ENCODE peak calls at places on chromosomes 7 and 10, in eight cellular contexts. One of them, this sample, is unnamed.

GRCh38 chr10:101718681-101719275 is 23.8 kb upstream of the FBXW4 start:
- DNase-seq in germinal center: no peak
- DNase-seq in cardiac muscle cell: peak
- DNase-seq in tibial artery: no peak
- DNase-seq in trophoblast cell: no peak
- DNase-seq in endothelial cell: no peak
- DNase-seq in M059J: no peak
- DNase-seq in EL: no peak
- DNase-seq in this sample: peak

GRCh38 chr7:99036531-99037175 is 107.3 kb downstream of the SMURF1 start:
- DNase-seq in cardiac muscle cell: peak
- DNase-seq in EL: peak
- DNase-seq in tibial artery: peak
- DNase-seq in M059J: peak
- DNase-seq in endothelial cell: peak
- DNase-seq in germinal center: no peak
- DNase-seq in trophoblast cell: no peak
- DNase-seq in this sample: peak

GRCh38 chr7:19971941-19972340 is 198.5 kb upstream of the TMEM196 start:
- DNase-seq in endothelial cell: no peak
- DNase-seq in EL: no peak
- DNase-seq in M059J: no peak
- DNase-seq in trophoblast cell: no peak
- DNase-seq in cardiac muscle cell: no peak
- DNase-seq in germinal center: no peak
- DNase-seq in tibial artery: no peak
- DNase-seq in this sample: no peak

GRCh38 chr7:85287126-85287825 is 100.4 kb upstream of the SEMA3D start:
- DNase-seq in trophoblast cell: peak
- DNase-seq in endothelial cell: no peak
- DNase-seq in EL: peak
- DNase-seq in germinal center: no peak
- DNase-seq in tibial artery: no peak
- DNase-seq in M059J: peak
- DNase-seq in cardiac muscle cell: no peak
- DNase-seq in this sample: peak

GRCh38 chr7:70710011-70710480 is 421.9 kb upstream of the GALNT17 start:
- DNase-seq in cardiac muscle cell: no peak
- DNase-seq in trophoblast cell: peak
- DNase-seq in germinal center: no peak
- DNase-seq in EL: peak
- DNase-seq in M059J: peak
- DNase-seq in endothelial cell: no peak
- DNase-seq in tibial artery: no peak
- DNase-seq in this sample: peak

GRCh38 chr7:17599733-17600685 is 301.6 kb downstream of the AHR start:
- DNase-seq in trophoblast cell: no peak
- DNase-seq in germinal center: no peak
- DNase-seq in cardiac muscle cell: no peak
- DNase-seq in endothelial cell: no peak
- DNase-seq in tibial artery: no peak
- DNase-seq in M059J: peak
- DNase-seq in EL: peak
- DNase-seq in this sample: peak

GRCh38 chr10:34260904-34261303 is 554.2 kb downstream of the PARD3 start:
- DNase-seq in germinal center: no peak
- DNase-seq in endothelial cell: no peak
- DNase-seq in EL: no peak
- DNase-seq in M059J: no peak
- DNase-seq in cardiac muscle cell: no peak
- DNase-seq in tibial artery: no peak
- DNase-seq in trophoblast cell: no peak
- DNase-seq in this sample: no peak

GRCh38 chr10:71260622-71261325 is 48.4 kb downstream of the UNC5B start:
- DNase-seq in tibial artery: no peak
- DNase-seq in trophoblast cell: no peak
- DNase-seq in germinal center: no peak
- DNase-seq in EL: peak
- DNase-seq in M059J: peak
- DNase-seq in endothelial cell: no peak
- DNase-seq in cardiac muscle cell: peak
- DNase-seq in this sample: peak

GRCh38 chr7:47577351-47577919 is 4.5 kb downstream of the TNS3 start:
- DNase-seq in M059J: no peak
- DNase-seq in EL: no peak
- DNase-seq in endothelial cell: no peak
- DNase-seq in tibial artery: no peak
- DNase-seq in trophoblast cell: no peak
- DNase-seq in cardiac muscle cell: no peak
- DNase-seq in germinal center: no peak
- DNase-seq in this sample: no peak

GRCh38 chr7:109136893-109137292 is 567.2 kb downstream of the DNAJB9 start:
- DNase-seq in cardiac muscle cell: no peak
- DNase-seq in EL: no peak
- DNase-seq in tibial artery: no peak
- DNase-seq in germinal center: no peak
- DNase-seq in M059J: no peak
- DNase-seq in endothelial cell: no peak
- DNase-seq in trophoblast cell: no peak
- DNase-seq in this sample: no peak

GRCh38 chr7:11212080-11212711 is 238.5 kb downstream of the PHF14 start:
- DNase-seq in trophoblast cell: peak
- DNase-seq in tibial artery: no peak
- DNase-seq in M059J: peak
- DNase-seq in cardiac muscle cell: peak
- DNase-seq in EL: peak
- DNase-seq in endothelial cell: peak
- DNase-seq in germinal center: peak
- DNase-seq in this sample: peak

GRCh38 chr7:100430450-100431285 is 1.0 kb downstream of the MEPCE start:
- DNase-seq in endothelial cell: no peak
- DNase-seq in tibial artery: peak
- DNase-seq in germinal center: no peak
- DNase-seq in cardiac muscle cell: peak
- DNase-seq in EL: peak
- DNase-seq in trophoblast cell: no peak
- DNase-seq in M059J: no peak
- DNase-seq in this sample: peak

GRCh38 chr7:37432240-37432917 is 16.3 kb downstream of the ELMO1 start:
- DNase-seq in cardiac muscle cell: no peak
- DNase-seq in trophoblast cell: no peak
- DNase-seq in M059J: no peak
- DNase-seq in EL: no peak
- DNase-seq in endothelial cell: no peak
- DNase-seq in tibial artery: no peak
- DNase-seq in germinal center: no peak
- DNase-seq in this sample: no peak

GRCh38 chr7:132838313-132838712 is 243.6 kb downstream of the CHCHD3 start:
- DNase-seq in endothelial cell: no peak
- DNase-seq in germinal center: no peak
- DNase-seq in EL: no peak
- DNase-seq in M059J: no peak
- DNase-seq in cardiac muscle cell: no peak
- DNase-seq in tibial artery: no peak
- DNase-seq in trophoblast cell: no peak
- DNase-seq in this sample: no peak

GRCh38 chr7:104153287-104153686 is 54.5 kb downstream of the ORC5 start:
- DNase-seq in endothelial cell: no peak
- DNase-seq in tibial artery: no peak
- DNase-seq in germinal center: no peak
- DNase-seq in M059J: no peak
- DNase-seq in EL: no peak
- DNase-seq in trophoblast cell: no peak
- DNase-seq in cardiac muscle cell: no peak
- DNase-seq in this sample: no peak

GRCh38 chr7:150937848-150938561 is 40.1 kb downstream of the KCNH2 start:
- DNase-seq in cardiac muscle cell: no peak
- DNase-seq in endothelial cell: no peak
- DNase-seq in EL: peak
- DNase-seq in tibial artery: no peak
- DNase-seq in M059J: peak
- DNase-seq in germinal center: no peak
- DNase-seq in trophoblast cell: no peak
- DNase-seq in this sample: peak

GRCh38 chr7:75966209-75966961 is 28.0 kb downstream of the TMEM120A start:
- DNase-seq in M059J: no peak
- DNase-seq in endothelial cell: no peak
- DNase-seq in germinal center: no peak
- DNase-seq in cardiac muscle cell: no peak
- DNase-seq in tibial artery: peak
- DNase-seq in trophoblast cell: peak
- DNase-seq in EL: no peak
- DNase-seq in this sample: no peak

GRCh38 chr10:42491001-42491592 is 147.3 kb downstream of the ZNF33B start:
- DNase-seq in tibial artery: no peak
- DNase-seq in cardiac muscle cell: no peak
- DNase-seq in germinal center: no peak
- DNase-seq in EL: peak
- DNase-seq in endothelial cell: no peak
- DNase-seq in M059J: peak
- DNase-seq in trophoblast cell: peak
- DNase-seq in this sample: peak

GRCh38 chr7:148402159-148402558 is 188.4 kb upstream of the C7orf33 start:
- DNase-seq in trophoblast cell: no peak
- DNase-seq in endothelial cell: no peak
- DNase-seq in germinal center: no peak
- DNase-seq in EL: no peak
- DNase-seq in tibial artery: no peak
- DNase-seq in M059J: no peak
- DNase-seq in cardiac muscle cell: no peak
- DNase-seq in this sample: no peak

GRCh38 chr10:72638586-72639440 is 12.9 kb upstream of the MICU1 start:
- DNase-seq in trophoblast cell: no peak
- DNase-seq in M059J: peak
- DNase-seq in EL: no peak
- DNase-seq in endothelial cell: no peak
- DNase-seq in tibial artery: no peak
- DNase-seq in cardiac muscle cell: no peak
- DNase-seq in germinal center: no peak
- DNase-seq in this sample: no peak

GRCh38 chr10:60944159-60944909 is at the start of gene RHOBTB1:
- DNase-seq in germinal center: peak
- DNase-seq in cardiac muscle cell: peak
- DNase-seq in endothelial cell: peak
- DNase-seq in trophoblast cell: peak
- DNase-seq in EL: peak
- DNase-seq in tibial artery: peak
- DNase-seq in M059J: peak
- DNase-seq in this sample: peak

GRCh38 chr7:92404170-92404614 is 43.1 kb upstream of the GATAD1 start:
- DNase-seq in M059J: peak
- DNase-seq in EL: no peak
- DNase-seq in endothelial cell: no peak
- DNase-seq in tibial artery: no peak
- DNase-seq in germinal center: no peak
- DNase-seq in trophoblast cell: no peak
- DNase-seq in cardiac muscle cell: no peak
- DNase-seq in this sample: no peak

GRCh38 chr10:68877482-68877881 is 23.6 kb upstream of the DDX50 start:
- DNase-seq in tibial artery: no peak
- DNase-seq in cardiac muscle cell: no peak
- DNase-seq in trophoblast cell: no peak
- DNase-seq in endothelial cell: no peak
- DNase-seq in EL: no peak
- DNase-seq in germinal center: no peak
- DNase-seq in M059J: no peak
- DNase-seq in this sample: no peak

GRCh38 chr7:20365486-20365885 is 34.8 kb downstream of the ITGB8 start:
- DNase-seq in germinal center: no peak
- DNase-seq in cardiac muscle cell: peak
- DNase-seq in trophoblast cell: peak
- DNase-seq in EL: no peak
- DNase-seq in M059J: no peak
- DNase-seq in tibial artery: no peak
- DNase-seq in endothelial cell: no peak
- DNase-seq in this sample: no peak

GRCh38 chr7:5692112-5692844 is 89.2 kb downstream of the RNF216 start:
- DNase-seq in tibial artery: peak
- DNase-seq in M059J: peak
- DNase-seq in endothelial cell: no peak
- DNase-seq in germinal center: no peak
- DNase-seq in cardiac muscle cell: no peak
- DNase-seq in EL: peak
- DNase-seq in trophoblast cell: peak
- DNase-seq in this sample: peak

GRCh38 chr10:112967200-112967599 is 17.2 kb downstream of the TCF7L2 start:
- DNase-seq in tibial artery: no peak
- DNase-seq in cardiac muscle cell: no peak
- DNase-seq in M059J: peak
- DNase-seq in trophoblast cell: no peak
- DNase-seq in endothelial cell: no peak
- DNase-seq in EL: peak
- DNase-seq in germinal center: no peak
- DNase-seq in this sample: peak

GRCh38 chr10:11318812-11319598 is 292.4 kb downstream of the USP6NL start:
- DNase-seq in germinal center: no peak
- DNase-seq in trophoblast cell: no peak
- DNase-seq in EL: no peak
- DNase-seq in endothelial cell: no peak
- DNase-seq in M059J: no peak
- DNase-seq in tibial artery: no peak
- DNase-seq in cardiac muscle cell: no peak
- DNase-seq in this sample: no peak

GRCh38 chr7:77989981-77990566 is 191.5 kb downstream of the PHTF2 start:
- DNase-seq in endothelial cell: peak
- DNase-seq in EL: no peak
- DNase-seq in cardiac muscle cell: no peak
- DNase-seq in germinal center: no peak
- DNase-seq in tibial artery: no peak
- DNase-seq in M059J: peak
- DNase-seq in trophoblast cell: no peak
- DNase-seq in this sample: no peak

GRCh38 chr10:24901686-24902399 is 50.6 kb downstream of the PRTFDC1 start:
- DNase-seq in trophoblast cell: no peak
- DNase-seq in germinal center: no peak
- DNase-seq in EL: peak
- DNase-seq in tibial artery: no peak
- DNase-seq in M059J: peak
- DNase-seq in endothelial cell: no peak
- DNase-seq in cardiac muscle cell: no peak
- DNase-seq in this sample: peak

GRCh38 chr10:48253970-48254657 is 20.4 kb downstream of the FRMPD2 start:
- DNase-seq in tibial artery: no peak
- DNase-seq in trophoblast cell: peak
- DNase-seq in endothelial cell: no peak
- DNase-seq in EL: peak
- DNase-seq in cardiac muscle cell: no peak
- DNase-seq in M059J: peak
- DNase-seq in germinal center: no peak
- DNase-seq in this sample: no peak

GRCh38 chr7:141674201-141674671 is 27.7 kb downstream of the DENND11 start:
- DNase-seq in EL: no peak
- DNase-seq in tibial artery: no peak
- DNase-seq in germinal center: no peak
- DNase-seq in endothelial cell: peak
- DNase-seq in cardiac muscle cell: no peak
- DNase-seq in M059J: peak
- DNase-seq in trophoblast cell: no peak
- DNase-seq in this sample: no peak

GRCh38 chr10:98340946-98341345 is 73.0 kb upstream of the LOXL4 start:
- DNase-seq in germinal center: no peak
- DNase-seq in cardiac muscle cell: peak
- DNase-seq in M059J: peak
- DNase-seq in EL: no peak
- DNase-seq in trophoblast cell: no peak
- DNase-seq in tibial artery: no peak
- DNase-seq in endothelial cell: no peak
- DNase-seq in this sample: peak

GRCh38 chr7:6644728-6645127 is 7.6 kb downstream of the ZNF316 start:
- DNase-seq in tibial artery: no peak
- DNase-seq in M059J: no peak
- DNase-seq in trophoblast cell: no peak
- DNase-seq in germinal center: no peak
- DNase-seq in endothelial cell: no peak
- DNase-seq in EL: no peak
- DNase-seq in cardiac muscle cell: no peak
- DNase-seq in this sample: no peak

GRCh38 chr7:127598318-127598717 is 4.8 kb downstream of the FSCN3 start:
- DNase-seq in endothelial cell: peak
- DNase-seq in trophoblast cell: peak
- DNase-seq in germinal center: no peak
- DNase-seq in tibial artery: no peak
- DNase-seq in M059J: peak
- DNase-seq in EL: no peak
- DNase-seq in cardiac muscle cell: no peak
- DNase-seq in this sample: no peak